ENCODE peak calls at places on chromosomes 6 and 20, in four cellular contexts. I, C, J and U are unnamed samples.
A peak's percentile ranks its signal among the peaks of the same experiment; 100 is the strongest.

GRCh38 chr6:33823806-33824205 is 20.0 kb upstream of the MLN start:
- DNase-seq in I (no peak), J (no peak), C (no peak), U (no peak)

GRCh38 chr6:145274083-145274482 is 461.2 kb downstream of the EPM2A start:
- DNase-seq in I (no peak), J (no peak), C (no peak), U (no peak)

GRCh38 chr6:6820688-6821238 is 232.2 kb downstream of the LY86 start:
- DNase-seq in C (no peak), J (no peak), I (no peak), U (no peak)

GRCh38 chr6:37059344-37060194 is 54.1 kb downstream of the FGD2 start:
- DNase-seq in C (peak; percentile 56), J (no peak), I (no peak), U (no peak)

GRCh38 chr6:73308712-73309533 is 45.2 kb downstream of the DPPA5 start:
- DNase-seq in I (no peak), C (no peak), J (no peak), U (no peak)

GRCh38 chr6:64034840-64035656 is 399.4 kb downstream of the PHF3 start:
- DNase-seq in C (no peak), I (no peak), J (no peak), U (no peak)

GRCh38 chr6:85747654-85748053 is 105.0 kb upstream of the SYNCRIP start:
- DNase-seq in J (no peak), I (no peak), C (no peak), U (no peak)

GRCh38 chr6:4670295-4670694 is 105.9 kb upstream of the CDYL start:
- DNase-seq in I (no peak), C (no peak), J (no peak), U (no peak)

GRCh38 chr6:11770546-11771466 is 7.8 kb downstream of the ADTRP start:
- DNase-seq in J (no peak), I (peak; percentile 25), C (peak; percentile 72), U (peak; percentile 65)

GRCh38 chr6:96939019-96939805 is 14.7 kb downstream of the KLHL32 start:
- DNase-seq in C (no peak), I (no peak), J (no peak), U (no peak)

GRCh38 chr6:134052776-134053120 is 324 bp upstream of the SLC2A12 start:
- DNase-seq in I (no peak), C (no peak), J (no peak), U (no peak)

GRCh38 chr6:90677440-90677839 is 90.6 kb upstream of the MAP3K7 start:
- DNase-seq in J (no peak), I (no peak), C (no peak), U (no peak)

GRCh38 chr20:58001381-58001780 is 227.1 kb downstream of the ANKRD60 start:
- DNase-seq in I (no peak), C (no peak), J (no peak), U (peak; percentile 38)

GRCh38 chr6:38193486-38194281 is 374.2 kb downstream of the ZFAND3 start:
- DNase-seq in I (no peak), J (no peak), C (no peak), U (no peak)

GRCh38 chr20:64133951-64134407 is 26.6 kb upstream of the NPBWR2 start:
- DNase-seq in C (no peak), I (no peak), J (no peak), U (no peak)

GRCh38 chr20:50193169-50193850 is 2.7 kb downstream of the CEBPB start:
- DNase-seq in I (no peak), C (no peak), J (no peak), U (peak; percentile 46)

GRCh38 chr6:3409699-3410384 is 47.0 kb downstream of the SLC22A23 start:
- DNase-seq in C (peak; percentile 85), J (no peak), I (no peak), U (peak; percentile 47)

GRCh38 chr6:144160452-144160851 is 10.1 kb downstream of the STX11 start:
- DNase-seq in J (no peak), I (no peak), C (no peak), U (no peak)

GRCh38 chr6:38404355-38404754 is 235.4 kb downstream of the BTBD9 start:
- DNase-seq in I (no peak), J (no peak), C (no peak), U (no peak)

GRCh38 chr20:49620364-49621240 is 52.7 kb upstream of the PTGIS start:
- DNase-seq in J (no peak), I (peak; percentile 83), C (no peak), U (no peak)

GRCh38 chr6:15879372-15880261 is 216.8 kb upstream of the DTNBP1 start:
- DNase-seq in J (peak; percentile 38), C (peak; percentile 45), I (peak; percentile 73), U (no peak)

GRCh38 chr6:36874016-36874442 is 574 bp downstream of the PPIL1 start:
- DNase-seq in I (no peak), C (no peak), J (no peak), U (peak; percentile 54)

GRCh38 chr20:24648481-24648880 is 179.1 kb downstream of the SYNDIG1 start:
- DNase-seq in J (no peak), I (no peak), C (no peak), U (no peak)

GRCh38 chr6:23533954-23534725 is 591.9 kb upstream of the NRSN1 start:
- DNase-seq in I (no peak), C (no peak), J (no peak), U (no peak)

GRCh38 chr6:132017921-132018320 is 66.7 kb upstream of the CCN2 start:
- DNase-seq in I (no peak), C (no peak), J (no peak), U (no peak)

GRCh38 chr20:25750765-25751696 is 54.4 kb upstream of the ZNF337 start:
- DNase-seq in I (peak; percentile 46), C (peak; percentile 68), J (peak; percentile 54), U (peak; percentile 67)

GRCh38 chr6:7062445-7063162 is 45.2 kb upstream of the RREB1 start:
- DNase-seq in C (peak; percentile 35), J (no peak), I (no peak), U (no peak)

GRCh38 chr6:45472383-45472782 is 94.6 kb upstream of the SUPT3H start:
- DNase-seq in I (no peak), C (no peak), J (no peak), U (no peak)

GRCh38 chr6:125952764-125953501 is 3.6 kb upstream of the HINT3 start:
- DNase-seq in C (no peak), J (no peak), I (no peak), U (peak; percentile 21)

GRCh38 chr6:71531841-71532240 is 243.2 kb downstream of the OGFRL1 start:
- DNase-seq in J (no peak), C (no peak), I (no peak), U (no peak)

GRCh38 chr6:151682922-151683321 is 124.6 kb upstream of the ESR1 start:
- DNase-seq in C (no peak), I (no peak), J (no peak), U (no peak)

GRCh38 chr20:38181207-38181693 is 16.2 kb upstream of the TGM2 start:
- DNase-seq in C (no peak), J (no peak), I (peak; percentile 38), U (no peak)

GRCh38 chr20:62063981-62064787 is 1.5 kb downstream of the TAF4 start:
- DNase-seq in I (no peak), C (no peak), J (no peak), U (peak; percentile 75)

GRCh38 chr6:44150317-44150917 is 8.2 kb upstream of the CAPN11 start:
- DNase-seq in J (no peak), I (no peak), C (no peak), U (no peak)
- H3K36me3 ChIP-seq in J (peaks cover 4% of the 10 kb centered on the region), I (peaks cover 21% of the 10 kb centered on the region), C (peaks cover 7% of the 10 kb centered on the region), U (no peaks in the 10 kb centered on the region)

DNA sequence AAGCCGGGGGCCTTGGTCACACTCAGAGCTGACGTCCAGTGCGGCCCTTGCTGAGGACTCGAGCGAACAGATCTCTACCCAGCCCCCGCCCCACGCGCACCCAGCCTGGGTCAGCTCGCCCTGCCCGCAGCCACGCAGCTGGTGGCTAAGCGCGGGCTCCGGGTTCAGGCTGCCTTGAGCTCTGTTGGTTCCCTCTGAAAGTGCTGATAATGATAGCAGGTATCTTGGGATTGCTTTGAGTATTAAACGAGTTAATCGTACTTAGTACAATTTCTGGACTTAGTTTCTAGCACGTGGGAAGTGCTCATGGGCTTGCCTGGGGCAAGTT is 88.1 kb upstream of the TGM3 start:
- DNase-seq in I (no peak), J (no peak), C (no peak), U (no peak)
- H3K4me3 ChIP-seq in I (peak overlapping the region; percentile 54), J (peak overlapping the region; percentile 71), C (no peak overlapping the region), U (peak overlapping the region; percentile 35)

GRCh38 chr20:43946206-43946491 is 31.5 kb downstream of the TOX2 start:
- DNase-seq in I (no peak), C (no peak), J (no peak), U (no peak)
- H3K36me3 ChIP-seq in I (no peaks in the 10 kb centered on the region), C (no peaks in the 10 kb centered on the region), J (no peaks in the 10 kb centered on the region), U (no peaks in the 10 kb centered on the region)

GRCh38 chr6:107101661-107102413 is 13.5 kb downstream of the BEND3 start:
- DNase-seq in C (no peak), J (no peak), I (no peak), U (no peak)
- H3K4me3 ChIP-seq in C (no peak overlapping the region), J (no peak overlapping the region), I (no peak overlapping the region), U (no peak overlapping the region)

GRCh38 chr20:34083137-34083536 is 28.9 kb downstream of the EIF2S2 start:
- DNase-seq in J (no peak), C (peak; percentile 89), I (no peak), U (no peak)

GRCh38 chr20:34083781-34084180 is 28.3 kb downstream of the EIF2S2 start:
- DNase-seq in C (no peak), I (no peak), J (no peak), U (no peak)

GRCh38 chr20:34088305-34088870 is 23.7 kb downstream of the EIF2S2 start:
- DNase-seq in C (no peak), I (no peak), J (no peak), U (no peak)

GRCh38 chr20:34084227-34084923 is 27.7 kb downstream of the EIF2S2 start:
- DNase-seq in C (no peak), J (no peak), I (no peak), U (no peak)

GRCh38 chr20:34085544-34086040 is 26.5 kb downstream of the EIF2S2 start:
- DNase-seq in J (no peak), C (no peak), I (no peak), U (no peak)
- H3K36me3 ChIP-seq in J (peaks cover 48% of the 10 kb centered on the region), C (peaks cover 30% of the 10 kb centered on the region), I (peaks cover 45% of the 10 kb centered on the region), U (no peaks in the 10 kb centered on the region)